ENCODE peak calls at places on chromosomes 5 and 9, in eight cellular contexts. G, R, Y, I, F, J, N and H are unnamed samples.

GRCh38 chr9:109600142-109600541 is 102.0 kb upstream of the PTPN3 start:
- DNase-seq in I (no peak), N (no peak), G (peak), Y (no peak), J (no peak), R (no peak), F (no peak), H (no peak)

GRCh38 chr5:79333852-79334557 is 98.1 kb downstream of the JMY start:
- DNase-seq in N (no peak), F (no peak), Y (no peak), I (no peak), G (no peak), R (no peak), J (no peak), H (no peak)

GRCh38 chr9:127723450-127723849 is 7.6 kb downstream of the TTC16 start:
- DNase-seq in R (no peak), F (no peak), G (peak), Y (no peak), N (no peak), J (peak), I (no peak), H (no peak)

GRCh38 chr5:158354958-158355357 is 496.0 kb upstream of the CLINT1 start:
- DNase-seq in G (no peak), J (no peak), I (no peak), Y (no peak), N (no peak), R (no peak), F (no peak), H (no peak)

GRCh38 chr5:134517553-134517952 is 7.9 kb upstream of the JADE2 start:
- DNase-seq in G (no peak), F (no peak), N (no peak), Y (no peak), R (no peak), J (no peak), I (no peak), H (no peak)

GRCh38 chr9:75892168-75892901 is 1.9 kb downstream of the PCSK5 start:
- DNase-seq in F (peak), G (no peak), J (peak), N (peak), Y (peak), R (peak), I (peak), H (no peak)

GRCh38 chr5:68225911-68226563 is 10.5 kb downstream of the PIK3R1 start:
- DNase-seq in I (no peak), N (no peak), J (peak), F (no peak), G (no peak), Y (peak), R (no peak), H (no peak)

GRCh38 chr9:125659954-125660353 is 47.1 kb downstream of the MAPKAP1 start:
- DNase-seq in J (no peak), Y (no peak), F (peak), R (no peak), N (no peak), I (peak), G (peak), H (no peak)

GRCh38 chr5:75037106-75037505 is 15.3 kb downstream of the GCNT4 start:
- DNase-seq in I (no peak), Y (no peak), G (peak), F (peak), R (peak), J (no peak), N (peak), H (no peak)

GRCh38 chr5:10734050-10734709 is 26.9 kb downstream of the DAP start:
- DNase-seq in J (no peak), Y (no peak), I (peak), N (no peak), F (no peak), R (no peak), G (no peak), H (no peak)

GRCh38 chr9:79176298-79176697 is 395.5 kb upstream of the TLE4 start:
- DNase-seq in I (no peak), F (no peak), R (no peak), J (no peak), N (no peak), G (no peak), Y (no peak), H (no peak)

GRCh38 chr5:9047932-9048331 is 497.9 kb downstream of the SEMA5A start:
- DNase-seq in J (no peak), I (no peak), Y (no peak), G (no peak), R (no peak), F (no peak), N (no peak), H (no peak)

GRCh38 chr9:135067091-135067710 is 20.3 kb upstream of the OLFM1 start:
- DNase-seq in G (no peak), Y (peak), J (no peak), F (no peak), R (no peak), N (no peak), I (no peak), H (no peak)

GRCh38 chr5:174387448-174387847 is 336.9 kb upstream of the MSX2 start:
- DNase-seq in N (no peak), R (no peak), I (no peak), G (no peak), F (no peak), Y (no peak), J (no peak), H (no peak)

GRCh38 chr5:96624631-96625030 is 37.5 kb upstream of the CAST start:
- DNase-seq in Y (no peak), N (no peak), J (no peak), R (no peak), G (no peak), I (peak), F (no peak), H (no peak)

GRCh38 chr9:93262537-93263310 is 78.8 kb downstream of the WNK2 start:
- DNase-seq in G (no peak), F (no peak), R (no peak), J (peak), Y (peak), I (no peak), N (no peak), H (no peak)

GRCh38 chr9:106960238-106960637 is 97.3 kb downstream of the ZNF462 start:
- DNase-seq in J (no peak), I (no peak), R (no peak), F (no peak), Y (no peak), G (no peak), N (no peak), H (no peak)

GRCh38 chr5:153893809-153894208 is 144.9 kb downstream of the FAM114A2 start:
- DNase-seq in J (no peak), N (no peak), G (no peak), F (no peak), I (no peak), R (no peak), Y (no peak), H (no peak)